ENCODE peak calls at places on chromosomes 16 and 17, in seven cellular contexts. One of them, this sample, is unnamed.

GRCh38 chr16:64412578-64413280 is 709.1 kb downstream of the CDH11 start:
- DNase-seq in cardiac fibroblast: peak
- DNase-seq in ascending aorta: no peak
- DNase-seq in dorsolateral prefrontal cortex: peak
- DNase-seq in AG09319: no peak
- DNase-seq in activated CD8-positive, alpha-beta T cell treated with anti-CD3 and anti-CD28 coated beads for 36 hours: no peak
- DNase-seq in cardiac muscle cell: no peak
- DNase-seq in this sample: no peak

GRCh38 chr17:50185724-50186545 is 15.5 kb downstream of the COL1A1 start:
- DNase-seq in cardiac fibroblast: peak
- DNase-seq in ascending aorta: no peak
- DNase-seq in dorsolateral prefrontal cortex: no peak
- DNase-seq in AG09319: no peak
- DNase-seq in activated CD8-positive, alpha-beta T cell treated with anti-CD3 and anti-CD28 coated beads for 36 hours: no peak
- DNase-seq in cardiac muscle cell: no peak
- DNase-seq in this sample: no peak

GRCh38 chr17:64282753-64283080 is 19.7 kb upstream of the TEX2 start:
- DNase-seq in cardiac fibroblast: no peak
- DNase-seq in ascending aorta: no peak
- DNase-seq in dorsolateral prefrontal cortex: no peak
- DNase-seq in AG09319: no peak
- DNase-seq in activated CD8-positive, alpha-beta T cell treated with anti-CD3 and anti-CD28 coated beads for 36 hours: no peak
- DNase-seq in cardiac muscle cell: no peak
- DNase-seq in this sample: no peak

GRCh38 chr17:50832267-50833227 is 2.8 kb upstream of the WFIKKN2 start:
- DNase-seq in cardiac fibroblast: no peak
- DNase-seq in ascending aorta: no peak
- DNase-seq in dorsolateral prefrontal cortex: peak
- DNase-seq in AG09319: no peak
- DNase-seq in activated CD8-positive, alpha-beta T cell treated with anti-CD3 and anti-CD28 coated beads for 36 hours: no peak
- DNase-seq in cardiac muscle cell: no peak
- DNase-seq in this sample: no peak

GRCh38 chr17:3772764-3773163 is 28.2 kb downstream of the ITGAE start:
- DNase-seq in cardiac fibroblast: no peak
- DNase-seq in ascending aorta: no peak
- DNase-seq in dorsolateral prefrontal cortex: no peak
- DNase-seq in AG09319: no peak
- DNase-seq in activated CD8-positive, alpha-beta T cell treated with anti-CD3 and anti-CD28 coated beads for 36 hours: no peak
- DNase-seq in cardiac muscle cell: no peak
- DNase-seq in this sample: no peak

GRCh38 chr16:89374393-89374948 is 115.9 kb downstream of the ANKRD11 start:
- DNase-seq in cardiac fibroblast: peak
- DNase-seq in ascending aorta: no peak
- DNase-seq in dorsolateral prefrontal cortex: no peak
- DNase-seq in AG09319: no peak
- DNase-seq in activated CD8-positive, alpha-beta T cell treated with anti-CD3 and anti-CD28 coated beads for 36 hours: no peak
- DNase-seq in cardiac muscle cell: peak
- DNase-seq in this sample: no peak

GRCh38 chr17:48738803-48739526 is 10.4 kb upstream of the HOXB13 start:
- DNase-seq in cardiac fibroblast: no peak
- DNase-seq in ascending aorta: no peak
- DNase-seq in dorsolateral prefrontal cortex: no peak
- DNase-seq in AG09319: no peak
- DNase-seq in activated CD8-positive, alpha-beta T cell treated with anti-CD3 and anti-CD28 coated beads for 36 hours: no peak
- DNase-seq in cardiac muscle cell: no peak
- DNase-seq in this sample: no peak

GRCh38 chr17:47978324-47978723 is 7.4 kb downstream of the CDK5RAP3 start:
- DNase-seq in cardiac fibroblast: peak
- DNase-seq in ascending aorta: no peak
- DNase-seq in dorsolateral prefrontal cortex: peak
- DNase-seq in AG09319: no peak
- DNase-seq in activated CD8-positive, alpha-beta T cell treated with anti-CD3 and anti-CD28 coated beads for 36 hours: peak
- DNase-seq in cardiac muscle cell: peak
- DNase-seq in this sample: peak

GRCh38 chr17:67377727-67378443 is 804 bp downstream of the PITPNC1 start:
- DNase-seq in cardiac fibroblast: peak
- DNase-seq in ascending aorta: no peak
- DNase-seq in dorsolateral prefrontal cortex: peak
- DNase-seq in AG09319: no peak
- DNase-seq in activated CD8-positive, alpha-beta T cell treated with anti-CD3 and anti-CD28 coated beads for 36 hours: peak
- DNase-seq in cardiac muscle cell: peak
- DNase-seq in this sample: no peak
- TF ChIP-seq CTCF in cardiac fibroblast: peak
- TF ChIP-seq CTCF in ascending aorta: no peak
- TF ChIP-seq CTCF in dorsolateral prefrontal cortex: no peak
- TF ChIP-seq CTCF in AG09319: peak
- TF ChIP-seq CTCF in activated CD8-positive, alpha-beta T cell treated with anti-CD3 and anti-CD28 coated beads for 36 hours: no peak
- TF ChIP-seq CTCF in cardiac muscle cell: peak
- TF ChIP-seq CTCF in this sample: no peak

GRCh38 chr16:59047114-59047513 is 313.0 kb upstream of the GOT2 start:
- DNase-seq in cardiac fibroblast: no peak
- DNase-seq in ascending aorta: no peak
- DNase-seq in dorsolateral prefrontal cortex: no peak
- DNase-seq in AG09319: no peak
- DNase-seq in activated CD8-positive, alpha-beta T cell treated with anti-CD3 and anti-CD28 coated beads for 36 hours: no peak
- DNase-seq in cardiac muscle cell: peak
- DNase-seq in this sample: no peak
- TF ChIP-seq CTCF in cardiac fibroblast: no peak
- TF ChIP-seq CTCF in ascending aorta: no peak
- TF ChIP-seq CTCF in dorsolateral prefrontal cortex: no peak
- TF ChIP-seq CTCF in AG09319: no peak
- TF ChIP-seq CTCF in activated CD8-positive, alpha-beta T cell treated with anti-CD3 and anti-CD28 coated beads for 36 hours: no peak
- TF ChIP-seq CTCF in cardiac muscle cell: no peak
- TF ChIP-seq CTCF in this sample: no peak

DNA sequence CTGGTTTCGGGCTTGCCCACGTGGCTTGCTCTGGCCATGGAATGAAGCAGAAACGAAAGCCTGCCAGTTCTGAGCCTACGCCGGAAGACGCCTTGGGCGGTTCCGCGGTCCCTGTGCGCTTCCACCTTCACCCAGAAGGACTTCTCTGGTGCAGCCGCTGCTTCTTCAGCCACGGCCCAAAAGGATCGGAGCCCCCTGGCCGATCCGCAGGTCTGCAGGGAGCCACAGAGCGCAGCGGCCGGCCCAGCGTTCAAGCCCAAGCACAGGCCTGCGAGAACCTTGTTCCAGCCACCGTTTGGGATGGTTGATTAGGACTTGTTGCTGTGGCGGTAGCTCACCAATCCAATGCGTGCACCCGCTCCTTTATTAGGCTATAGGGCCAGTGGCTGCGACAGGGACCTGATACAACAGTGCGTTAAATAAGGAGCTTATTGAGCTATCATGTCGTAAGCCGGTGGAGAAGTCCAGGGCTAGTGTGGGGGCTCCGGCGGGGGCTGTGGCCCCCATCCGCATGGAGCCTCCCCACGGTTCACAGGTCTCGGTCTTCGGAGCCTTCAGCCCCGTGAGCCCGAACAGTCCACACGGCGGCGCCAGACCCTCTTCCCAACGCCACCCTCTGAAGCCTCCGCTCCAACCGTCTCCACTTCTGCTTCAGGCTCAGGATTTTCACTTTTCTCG is 10.2 kb upstream of the MPP2 start:
- DNase-seq in cardiac fibroblast: peak
- DNase-seq in ascending aorta: no peak
- DNase-seq in dorsolateral prefrontal cortex: no peak
- DNase-seq in AG09319: no peak
- DNase-seq in activated CD8-positive, alpha-beta T cell treated with anti-CD3 and anti-CD28 coated beads for 36 hours: peak
- DNase-seq in cardiac muscle cell: peak
- DNase-seq in this sample: no peak
- TF ChIP-seq CTCF in cardiac fibroblast: peak
- TF ChIP-seq CTCF in ascending aorta: peak
- TF ChIP-seq CTCF in dorsolateral prefrontal cortex: peak
- TF ChIP-seq CTCF in AG09319: peak
- TF ChIP-seq CTCF in activated CD8-positive, alpha-beta T cell treated with anti-CD3 and anti-CD28 coated beads for 36 hours: peak
- TF ChIP-seq CTCF in cardiac muscle cell: peak
- TF ChIP-seq CTCF in this sample: no peak

GRCh38 chr17:45029758-45030423 is 21.5 kb downstream of the DCAKD start:
- DNase-seq in cardiac fibroblast: no peak
- DNase-seq in ascending aorta: no peak
- DNase-seq in dorsolateral prefrontal cortex: no peak
- DNase-seq in AG09319: no peak
- DNase-seq in activated CD8-positive, alpha-beta T cell treated with anti-CD3 and anti-CD28 coated beads for 36 hours: no peak
- DNase-seq in cardiac muscle cell: no peak
- DNase-seq in this sample: no peak
- TF ChIP-seq CTCF in cardiac fibroblast: no peak
- TF ChIP-seq CTCF in ascending aorta: no peak
- TF ChIP-seq CTCF in dorsolateral prefrontal cortex: no peak
- TF ChIP-seq CTCF in AG09319: no peak
- TF ChIP-seq CTCF in activated CD8-positive, alpha-beta T cell treated with anti-CD3 and anti-CD28 coated beads for 36 hours: no peak
- TF ChIP-seq CTCF in cardiac muscle cell: no peak
- TF ChIP-seq CTCF in this sample: no peak

GRCh38 chr17:80480248-80480647 is 3.8 kb upstream of the NPTX1 start:
- DNase-seq in cardiac fibroblast: no peak
- DNase-seq in ascending aorta: no peak
- DNase-seq in dorsolateral prefrontal cortex: no peak
- DNase-seq in AG09319: no peak
- DNase-seq in activated CD8-positive, alpha-beta T cell treated with anti-CD3 and anti-CD28 coated beads for 36 hours: no peak
- DNase-seq in cardiac muscle cell: no peak
- DNase-seq in this sample: no peak
- TF ChIP-seq CTCF in cardiac fibroblast: no peak
- TF ChIP-seq CTCF in ascending aorta: no peak
- TF ChIP-seq CTCF in dorsolateral prefrontal cortex: no peak
- TF ChIP-seq CTCF in AG09319: no peak
- TF ChIP-seq CTCF in activated CD8-positive, alpha-beta T cell treated with anti-CD3 and anti-CD28 coated beads for 36 hours: no peak
- TF ChIP-seq CTCF in cardiac muscle cell: no peak
- TF ChIP-seq CTCF in this sample: no peak

GRCh38 chr17:82129095-82129494 is 31.1 kb upstream of the FASN start:
- DNase-seq in cardiac fibroblast: peak
- DNase-seq in ascending aorta: no peak
- DNase-seq in dorsolateral prefrontal cortex: no peak
- DNase-seq in AG09319: no peak
- DNase-seq in activated CD8-positive, alpha-beta T cell treated with anti-CD3 and anti-CD28 coated beads for 36 hours: no peak
- DNase-seq in cardiac muscle cell: no peak
- DNase-seq in this sample: no peak
- TF ChIP-seq CTCF in cardiac fibroblast: peak
- TF ChIP-seq CTCF in ascending aorta: no peak
- TF ChIP-seq CTCF in dorsolateral prefrontal cortex: no peak
- TF ChIP-seq CTCF in AG09319: no peak
- TF ChIP-seq CTCF in activated CD8-positive, alpha-beta T cell treated with anti-CD3 and anti-CD28 coated beads for 36 hours: peak
- TF ChIP-seq CTCF in cardiac muscle cell: peak
- TF ChIP-seq CTCF in this sample: no peak

DNA sequence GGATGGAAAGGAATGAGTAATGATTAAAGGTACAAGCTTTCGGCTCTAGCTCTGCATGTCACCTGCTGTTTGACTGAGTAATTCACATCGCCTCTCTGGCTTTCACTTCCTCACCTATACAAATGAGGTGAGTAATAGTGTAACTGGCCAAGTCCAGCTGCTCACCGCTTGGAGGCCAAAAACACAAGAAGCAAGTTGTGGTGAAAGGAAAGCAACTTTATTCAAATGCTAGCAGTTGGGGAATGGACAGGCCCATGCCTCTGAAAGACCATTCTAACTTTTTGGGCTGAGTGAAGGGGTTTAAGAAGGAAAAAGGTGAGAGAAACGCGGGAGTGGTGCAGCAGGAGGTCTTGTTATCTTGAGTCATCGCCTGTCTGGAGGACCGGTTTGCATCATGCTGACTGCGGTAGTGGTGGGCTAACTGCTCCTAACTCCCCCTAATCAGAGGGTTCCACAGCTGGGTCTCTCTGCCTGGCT is 45.7 kb upstream of the CSNK2A2 start:
- DNase-seq in cardiac fibroblast: no peak
- DNase-seq in ascending aorta: no peak
- DNase-seq in dorsolateral prefrontal cortex: no peak
- DNase-seq in AG09319: no peak
- DNase-seq in activated CD8-positive, alpha-beta T cell treated with anti-CD3 and anti-CD28 coated beads for 36 hours: peak
- DNase-seq in cardiac muscle cell: peak
- DNase-seq in this sample: no peak
- TF ChIP-seq CTCF in cardiac fibroblast: no peak
- TF ChIP-seq CTCF in ascending aorta: no peak
- TF ChIP-seq CTCF in dorsolateral prefrontal cortex: no peak
- TF ChIP-seq CTCF in AG09319: no peak
- TF ChIP-seq CTCF in activated CD8-positive, alpha-beta T cell treated with anti-CD3 and anti-CD28 coated beads for 36 hours: no peak
- TF ChIP-seq CTCF in cardiac muscle cell: no peak
- TF ChIP-seq CTCF in this sample: no peak

DNA sequence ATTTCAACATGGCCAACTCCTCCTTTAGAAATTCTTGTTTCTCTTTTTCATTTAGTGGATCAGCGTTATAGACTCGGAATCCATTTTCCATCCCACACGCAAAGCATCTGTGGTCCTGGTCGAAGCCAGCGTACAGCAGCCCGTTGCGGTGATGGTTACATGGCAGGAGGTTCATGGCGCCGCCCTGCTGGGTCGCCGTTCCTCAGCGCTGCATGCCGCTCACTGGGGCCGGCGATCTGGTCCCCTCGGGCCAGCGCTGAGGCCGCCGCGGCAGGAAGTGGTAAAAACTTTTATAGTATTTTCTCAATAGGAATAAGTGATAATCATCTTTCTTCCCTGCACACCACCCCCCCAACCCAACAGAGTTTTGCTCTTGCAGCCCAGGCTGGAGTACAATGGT is 29.9 kb upstream of the RHOT1 start:
- DNase-seq in cardiac fibroblast: no peak
- DNase-seq in ascending aorta: no peak
- DNase-seq in dorsolateral prefrontal cortex: no peak
- DNase-seq in AG09319: no peak
- DNase-seq in activated CD8-positive, alpha-beta T cell treated with anti-CD3 and anti-CD28 coated beads for 36 hours: no peak
- DNase-seq in cardiac muscle cell: no peak
- DNase-seq in this sample: no peak
- TF ChIP-seq CTCF in cardiac fibroblast: no peak
- TF ChIP-seq CTCF in ascending aorta: no peak
- TF ChIP-seq CTCF in dorsolateral prefrontal cortex: no peak
- TF ChIP-seq CTCF in AG09319: no peak
- TF ChIP-seq CTCF in activated CD8-positive, alpha-beta T cell treated with anti-CD3 and anti-CD28 coated beads for 36 hours: no peak
- TF ChIP-seq CTCF in cardiac muscle cell: no peak
- TF ChIP-seq CTCF in this sample: no peak

GRCh38 chr16:57204675-57205074 is 18.5 kb downstream of the RSPRY1 start:
- DNase-seq in cardiac fibroblast: no peak
- DNase-seq in ascending aorta: no peak
- DNase-seq in dorsolateral prefrontal cortex: no peak
- DNase-seq in AG09319: no peak
- DNase-seq in activated CD8-positive, alpha-beta T cell treated with anti-CD3 and anti-CD28 coated beads for 36 hours: no peak
- DNase-seq in cardiac muscle cell: no peak
- DNase-seq in this sample: no peak
- TF ChIP-seq CTCF in cardiac fibroblast: peak
- TF ChIP-seq CTCF in ascending aorta: no peak
- TF ChIP-seq CTCF in dorsolateral prefrontal cortex: no peak
- TF ChIP-seq CTCF in AG09319: no peak
- TF ChIP-seq CTCF in activated CD8-positive, alpha-beta T cell treated with anti-CD3 and anti-CD28 coated beads for 36 hours: no peak
- TF ChIP-seq CTCF in cardiac muscle cell: no peak
- TF ChIP-seq CTCF in this sample: no peak